ENCODE peak calls at places on chromosomes 11 and 22, in five cellular contexts. G is sigmoid colon, B is lower lobe of right lung, H is upper lobe of right lung, T is stomach. I is an unnamed sample.

GRCh38 chr22:49608228-49608627 is 219.4 kb downstream of the BRD1 start:
- DNase-seq in G (peak), T (no peak), B (no peak), H (peak), I (peak)

GRCh38 chr11:119783466-119784400 is 54.7 kb upstream of the NECTIN1 start:
- DNase-seq in H (no peak), B (peak), G (no peak), T (no peak), I (peak)

GRCh38 chr11:122157540-122158173 is 41.6 kb upstream of the BLID start:
- DNase-seq in H (no peak), B (no peak), G (no peak), T (no peak), I (no peak)

GRCh38 chr11:12810497-12810896 is 136.3 kb downstream of the TEAD1 start:
- DNase-seq in G (no peak), T (no peak), B (no peak), H (no peak), I (no peak)

GRCh38 chr22:44580756-44581435 is 82.9 kb upstream of the RTL6 start:
- DNase-seq in H (peak), T (no peak), G (peak), B (peak), I (no peak)

GRCh38 chr11:75063732-75064314 is 32.9 kb downstream of the OR2AT4 start:
- DNase-seq in B (no peak), H (no peak), T (no peak), G (no peak), I (no peak)

GRCh38 chr11:122879785-122880184 is 2.8 kb upstream of the JHY start:
- DNase-seq in B (no peak), H (no peak), G (no peak), T (no peak), I (no peak)

GRCh38 chr22:20312396-20313191 is 7.3 kb downstream of the DGCR6L start:
- DNase-seq in B (peak), H (peak), G (peak), T (peak), I (no peak)

GRCh38 chr11:12897390-12897789 is 111.7 kb upstream of the RASSF10 start:
- DNase-seq in B (no peak), T (no peak), G (no peak), H (no peak), I (peak)

GRCh38 chr11:117145393-117145761 is 1.3 kb downstream of the PAFAH1B2 start:
- DNase-seq in H (no peak), G (no peak), B (no peak), T (no peak), I (no peak)

GRCh38 chr11:64207247-64208085 is 945 bp downstream of the FERMT3 start:
- DNase-seq in H (peak), G (peak), T (peak), B (peak), I (peak)

GRCh38 chr11:128963744-128964340 is 21.2 kb upstream of the TP53AIP1 start:
- DNase-seq in T (no peak), H (no peak), B (no peak), G (no peak), I (no peak)

GRCh38 chr22:23182289-23183106 is 2.2 kb downstream of the BCR start:
- DNase-seq in H (no peak), B (no peak), G (no peak), T (no peak), I (no peak)

GRCh38 chr11:72239296-72239848 is 4.6 kb downstream of the PHOX2A start:
- DNase-seq in B (peak), H (peak), G (peak), T (no peak), I (peak)

GRCh38 chr11:78646564-78647185 is 72.0 kb upstream of the NARS2 start:
- DNase-seq in G (no peak), B (no peak), T (peak), H (no peak), I (no peak)

GRCh38 chr22:19823638-19824196 is 31.0 kb downstream of the GNB1L start:
- DNase-seq in G (peak), B (peak), T (peak), H (peak), I (peak)

GRCh38 chr22:31790240-31790639 is 36.4 kb downstream of the DEPDC5 start:
- DNase-seq in H (no peak), G (no peak), B (no peak), T (no peak), I (no peak)

GRCh38 chr11:63666874-63667273 is 4.3 kb downstream of the ATL3 start:
- DNase-seq in B (no peak), H (no peak), G (no peak), T (no peak), I (no peak)

GRCh38 chr11:28152743-28153142 is 44.6 kb downstream of the METTL15 start:
- DNase-seq in B (no peak), T (no peak), H (no peak), G (no peak), I (no peak)

GRCh38 chr11:47248304-47248663 is 330 bp downstream of the ACP2 start:
- DNase-seq in B (no peak), H (no peak), T (no peak), G (no peak), I (no peak)

GRCh38 chr11:12060385-12060980 is 49.9 kb upstream of the MICAL2 start:
- DNase-seq in H (no peak), B (no peak), G (peak), T (no peak), I (no peak)

GRCh38 chr11:35292290-35292689 is 127.1 kb downstream of the SLC1A2 start:
- DNase-seq in G (no peak), B (no peak), T (no peak), H (no peak), I (no peak)

GRCh38 chr22:26592368-26593015 is 2.6 kb upstream of the TPST2 start:
- DNase-seq in B (no peak), T (peak), H (no peak), G (no peak), I (no peak)

GRCh38 chr11:131246589-131247164 is 123.7 kb upstream of the NTM start:
- DNase-seq in T (peak), G (no peak), B (peak), H (peak), I (no peak)

GRCh38 chr11:117096140-117096972 is 1.9 kb downstream of the SIK3 start:
- DNase-seq in T (no peak), H (no peak), G (no peak), B (no peak), I (no peak)

GRCh38 chr11:62372871-62373270 is 35.6 kb downstream of the ASRGL1 start:
- DNase-seq in B (no peak), T (no peak), G (no peak), H (no peak), I (no peak)

GRCh38 chr11:45885921-45886721 is 670 bp downstream of the MAPK8IP1 start:
- DNase-seq in B (no peak), H (no peak), T (no peak), G (no peak), I (no peak)

GRCh38 chr11:27770576-27770975 is 70.3 kb upstream of the BDNF start:
- DNase-seq in G (no peak), B (no peak), H (no peak), T (no peak), I (no peak)

GRCh38 chr11:16800382-16800781 is 61.9 kb downstream of the C11orf58 start:
- DNase-seq in G (no peak), H (no peak), T (no peak), B (no peak), I (peak)

GRCh38 chr22:36362077-36362476 is 25.7 kb downstream of the MYH9 start:
- DNase-seq in G (no peak), B (no peak), H (no peak), T (no peak), I (no peak)

GRCh38 chr22:36360011-36360410 is 27.8 kb downstream of the MYH9 start:
- DNase-seq in G (no peak), H (no peak), B (no peak), T (no peak), I (no peak)

GRCh38 chr22:36359172-36359973 is 28.4 kb downstream of the MYH9 start:
- DNase-seq in H (no peak), B (no peak), G (no peak), T (no peak), I (no peak)

GRCh38 chr22:36362819-36363377 is 24.9 kb downstream of the MYH9 start:
- DNase-seq in H (no peak), B (no peak), G (no peak), T (no peak), I (no peak)

GRCh38 chr22:36360871-36361383 is 26.8 kb downstream of the MYH9 start:
- DNase-seq in T (no peak), B (no peak), G (no peak), H (no peak), I (no peak)
- H3K4me3 ChIP-seq in T (peak), B (no peak), G (peak), H (no peak), I (no peak)

GRCh38 chr11:80157447-80157846 is 716.6 kb upstream of the TENM4 start:
- DNase-seq in H (no peak), B (no peak), G (no peak), T (no peak), I (no peak)

GRCh38 chr11:80155412-80156017 is 714.7 kb upstream of the TENM4 start:
- DNase-seq in H (no peak), T (no peak), G (no peak), B (no peak), I (no peak)

DNA sequence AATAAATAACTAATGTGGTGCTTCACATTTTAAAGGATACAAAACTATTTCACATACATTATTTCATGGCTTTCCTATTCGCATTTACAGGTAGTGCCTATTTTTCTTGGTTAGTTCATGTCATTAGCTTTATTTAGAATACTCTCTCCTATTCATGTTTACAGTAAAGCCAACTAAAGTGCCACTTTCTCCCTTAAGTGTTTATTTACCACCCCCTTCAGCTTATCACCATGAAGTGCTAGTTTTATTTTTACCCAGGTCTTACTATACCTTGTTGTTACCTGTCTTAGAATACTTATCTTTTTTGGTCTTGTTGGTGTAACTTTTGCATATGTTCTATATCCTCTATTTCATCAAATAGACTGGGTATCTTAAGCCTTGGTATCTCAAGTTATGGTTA is 715.2 kb upstream of the TENM4 start:
- DNase-seq in H (no peak), T (no peak), B (no peak), G (no peak), I (no peak)
- H3K4me3 ChIP-seq in H (no peak), T (no peak), B (no peak), G (no peak), I (no peak)

GRCh38 chr22:27796829-27797792 is 4.4 kb downstream of the MN1 start:
- DNase-seq in B (no peak), H (no peak), T (no peak), G (no peak), I (no peak)
- H3K4me3 ChIP-seq in B (peak), H (no peak), T (peak), G (peak), I (peak)

GRCh38 chr11:21888814-21889213 is 304.1 kb upstream of the ANO5 start:
- DNase-seq in T (no peak), G (no peak), H (no peak), B (no peak), I (no peak)
- H3K4me3 ChIP-seq in T (no peak), G (no peak), H (no peak), B (no peak), I (no peak)

GRCh38 chr11:68497761-68498160 is 37.2 kb downstream of the PPP6R3 start:
- DNase-seq in H (no peak), G (no peak), B (no peak), T (no peak), I (no peak)

GRCh38 chr11:68495872-68496271 is 35.3 kb downstream of the PPP6R3 start:
- DNase-seq in T (no peak), H (no peak), B (no peak), G (no peak), I (no peak)

GRCh38 chr11:68498313-68498712 is 37.8 kb downstream of the PPP6R3 start:
- DNase-seq in T (peak), B (no peak), H (no peak), G (no peak), I (no peak)

GRCh38 chr11:68501813-68502212 is 41.3 kb downstream of the PPP6R3 start:
- DNase-seq in H (no peak), G (no peak), B (no peak), T (no peak), I (no peak)

DNA sequence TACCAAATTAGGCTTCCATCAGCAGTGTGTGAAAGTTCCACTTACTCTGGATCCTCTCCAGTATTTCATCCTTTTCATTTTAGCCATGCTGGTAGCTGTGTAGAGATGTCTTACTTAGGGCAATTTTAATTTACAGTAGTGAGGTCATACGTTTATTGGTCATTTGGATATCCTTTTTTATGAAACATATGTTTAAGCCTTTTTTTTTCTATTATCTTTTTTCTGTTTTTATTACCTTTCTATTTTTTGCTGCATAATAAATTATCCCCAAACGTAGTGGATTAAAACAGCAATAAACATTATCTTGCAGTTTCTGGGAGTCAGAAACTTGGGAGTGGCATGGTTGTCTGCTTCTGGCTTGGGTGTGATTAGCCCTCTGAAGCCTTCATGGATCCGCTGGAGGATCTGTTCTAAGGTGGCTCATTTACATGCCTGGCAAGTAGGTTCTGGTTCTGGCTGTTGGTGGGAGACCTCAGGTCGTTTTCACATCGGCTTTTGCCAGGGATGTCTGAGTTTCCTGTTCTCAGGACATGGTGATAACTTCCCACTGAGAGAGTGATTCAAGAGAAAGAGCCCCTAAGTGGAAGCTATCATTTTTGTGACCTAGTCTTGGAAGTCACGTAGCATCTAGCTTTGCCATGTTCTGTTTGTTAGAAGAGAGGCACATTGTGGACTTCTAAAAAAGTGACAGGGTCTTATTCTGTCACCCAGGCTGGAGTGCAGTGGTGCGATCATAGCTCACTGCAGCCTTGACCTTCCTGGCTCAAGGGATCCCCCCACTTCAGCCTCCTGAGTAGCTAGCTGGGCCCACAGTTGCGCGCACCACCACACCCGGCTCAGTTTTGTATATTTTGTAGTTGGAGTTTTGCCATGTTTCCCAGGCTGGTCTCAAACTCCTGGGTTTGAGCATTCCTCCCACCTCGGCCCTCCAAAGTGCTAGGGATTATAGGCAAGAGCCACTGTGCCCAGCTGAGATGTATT is 38.6 kb downstream of the PPP6R3 start:
- DNase-seq in T (no peak), H (no peak), B (no peak), G (no peak), I (no peak)
- H3K4me3 ChIP-seq in T (no peak), H (no peak), B (no peak), G (no peak), I (no peak)

GRCh38 chr11:69011624-69012091 is 1.4 kb downstream of the MRGPRF start:
- DNase-seq in G (no peak), H (no peak), T (no peak), B (peak), I (no peak)
- H3K4me3 ChIP-seq in G (peak), H (peak), T (peak), B (peak), I (peak)

GRCh38 chr11:6319001-6319878 is 1.1 kb downstream of the CAVIN3 start:
- DNase-seq in H (peak), T (peak), B (peak), G (peak), I (peak)
- H3K4me3 ChIP-seq in H (peak), T (peak), B (peak), G (peak), I (peak)

DNA sequence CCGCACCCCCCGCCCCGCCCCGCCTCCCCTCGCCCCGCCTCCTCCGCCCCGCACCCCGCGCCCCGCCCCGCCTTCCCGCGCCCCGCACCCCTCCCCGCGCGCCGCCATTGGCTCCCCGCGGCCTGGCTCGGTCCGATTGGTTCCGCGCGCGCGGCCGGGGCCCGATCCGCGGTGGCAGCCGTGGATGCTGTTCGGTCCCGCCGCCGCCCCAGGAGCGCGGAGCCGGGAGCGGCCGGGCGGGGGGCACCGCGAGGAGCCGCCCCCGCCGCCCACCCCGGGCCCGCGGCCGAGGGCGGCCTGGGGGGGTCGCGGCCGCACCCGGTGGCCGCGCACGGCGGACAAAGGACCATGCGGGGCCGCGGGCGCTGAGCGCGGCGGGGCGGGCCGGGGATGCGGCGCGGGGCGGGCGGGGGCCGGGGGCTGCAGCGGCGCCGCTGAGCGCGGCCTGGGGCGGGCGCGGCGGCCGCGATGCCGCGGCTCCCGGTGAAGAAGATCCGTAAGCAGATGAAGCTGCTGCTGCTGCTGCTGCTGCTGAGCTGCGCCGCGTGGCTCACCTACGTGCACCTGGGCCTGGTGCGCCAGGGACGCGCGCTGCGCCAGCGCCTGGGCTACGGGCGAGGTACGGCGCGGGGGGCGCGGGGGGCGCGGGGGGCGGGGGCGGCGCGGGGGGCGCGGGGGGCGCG is at the start of gene B4GALNT4:
- DNase-seq in B (peak), G (no peak), T (no peak), H (no peak), I (no peak)
- H3K4me3 ChIP-seq in B (no peak), G (peak), T (peak), H (no peak), I (no peak)

DNA sequence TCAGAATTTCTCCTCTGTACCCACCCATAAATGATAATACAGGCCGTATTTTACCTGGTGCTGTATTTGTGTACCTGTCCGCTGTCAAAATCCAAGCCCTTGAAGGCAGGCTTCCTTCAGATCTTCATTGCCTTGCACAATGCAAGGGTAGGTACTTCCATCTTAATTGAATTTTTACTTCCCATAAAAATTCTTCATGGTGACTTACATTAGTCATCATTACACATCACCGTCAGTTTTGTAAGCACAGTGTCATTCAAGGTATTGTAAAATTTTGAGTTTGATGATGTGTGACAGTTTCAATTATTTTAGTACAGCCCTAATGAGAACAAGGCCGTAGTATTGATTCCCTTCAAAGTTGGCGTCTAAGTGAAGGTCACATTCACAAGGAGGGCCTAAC is 770 bp upstream of the TSG101 start:
- DNase-seq in H (no peak), T (no peak), G (no peak), B (no peak), I (no peak)
- H3K4me3 ChIP-seq in H (peak), T (peak), G (peak), B (peak), I (peak)

GRCh38 chr11:66637557-66638176 is 836 bp upstream of the RBM4 start:
- DNase-seq in T (no peak), H (no peak), G (peak), B (no peak), I (no peak)
- H3K4me3 ChIP-seq in T (peak), H (peak), G (peak), B (peak), I (no peak)

I was measured in aorta.